ENCODE peak calls at places on chromosomes 1 and 21, in five cellular contexts. One of them, this sample, is unnamed.
A peak's percentile ranks its signal among the peaks of the same experiment; 100 is the strongest.

GRCh38 chr1:224852901-224853568 is 76.4 kb upstream of the DNAH14 start:
- DNase-seq in GM12878: peak; percentile 34
- DNase-seq in thoracic aorta: no peak
- DNase-seq in PC-3: peak; percentile 72
- DNase-seq in ascending aorta: no peak
- DNase-seq in this sample: no peak

GRCh38 chr21:45094412-45094811 is 20.0 kb downstream of the ADARB1 start:
- DNase-seq in GM12878: no peak
- DNase-seq in thoracic aorta: no peak
- DNase-seq in PC-3: no peak
- DNase-seq in ascending aorta: no peak
- DNase-seq in this sample: no peak

GRCh38 chr1:241485554-241485992 is 34.0 kb downstream of the FH start:
- DNase-seq in GM12878: peak; percentile 23
- DNase-seq in thoracic aorta: no peak
- DNase-seq in PC-3: peak; percentile 73
- DNase-seq in ascending aorta: no peak
- DNase-seq in this sample: no peak

GRCh38 chr1:32992489-32993214 is 28.0 kb upstream of the RNF19B start:
- DNase-seq in GM12878: peak; percentile 98
- DNase-seq in thoracic aorta: peak; percentile 31
- DNase-seq in PC-3: peak; percentile 93
- DNase-seq in ascending aorta: peak; percentile 51
- DNase-seq in this sample: peak; percentile 92

GRCh38 chr1:64526312-64526711 is 56.4 kb downstream of the CACHD1 start:
- DNase-seq in GM12878: no peak
- DNase-seq in thoracic aorta: no peak
- DNase-seq in PC-3: no peak
- DNase-seq in ascending aorta: no peak
- DNase-seq in this sample: no peak

GRCh38 chr1:19955529-19956170 is 23.8 kb downstream of the PLA2G2A start:
- DNase-seq in GM12878: no peak
- DNase-seq in thoracic aorta: no peak
- DNase-seq in PC-3: no peak
- DNase-seq in ascending aorta: no peak
- DNase-seq in this sample: no peak

GRCh38 chr1:7560601-7561181 is 210.4 kb upstream of the VAMP3 start:
- DNase-seq in GM12878: no peak
- DNase-seq in thoracic aorta: no peak
- DNase-seq in PC-3: no peak
- DNase-seq in ascending aorta: no peak
- DNase-seq in this sample: peak; percentile 59

GRCh38 chr1:172416482-172417035 is 3.9 kb upstream of the C1orf105 start:
- DNase-seq in GM12878: no peak
- DNase-seq in thoracic aorta: no peak
- DNase-seq in PC-3: no peak
- DNase-seq in ascending aorta: no peak
- DNase-seq in this sample: no peak

GRCh38 chr1:92274939-92275338 is 23.8 kb downstream of the GLMN start:
- DNase-seq in GM12878: no peak
- DNase-seq in thoracic aorta: no peak
- DNase-seq in PC-3: no peak
- DNase-seq in ascending aorta: no peak
- DNase-seq in this sample: no peak

GRCh38 chr1:16155537-16156410 is at the start of gene EPHA2:
- DNase-seq in GM12878: no peak
- DNase-seq in thoracic aorta: peak; percentile 82
- DNase-seq in PC-3: peak; percentile 97
- DNase-seq in ascending aorta: peak; percentile 71
- DNase-seq in this sample: peak; percentile 96

GRCh38 chr1:238779676-238780075 is 606.7 kb upstream of the CHRM3 start:
- DNase-seq in GM12878: no peak
- DNase-seq in thoracic aorta: no peak
- DNase-seq in PC-3: no peak
- DNase-seq in ascending aorta: no peak
- DNase-seq in this sample: no peak

GRCh38 chr1:203663294-203663693 is 36.7 kb downstream of the ATP2B4 start:
- DNase-seq in GM12878: no peak
- DNase-seq in thoracic aorta: no peak
- DNase-seq in PC-3: peak; percentile 99
- DNase-seq in ascending aorta: no peak
- DNase-seq in this sample: no peak

DNA sequence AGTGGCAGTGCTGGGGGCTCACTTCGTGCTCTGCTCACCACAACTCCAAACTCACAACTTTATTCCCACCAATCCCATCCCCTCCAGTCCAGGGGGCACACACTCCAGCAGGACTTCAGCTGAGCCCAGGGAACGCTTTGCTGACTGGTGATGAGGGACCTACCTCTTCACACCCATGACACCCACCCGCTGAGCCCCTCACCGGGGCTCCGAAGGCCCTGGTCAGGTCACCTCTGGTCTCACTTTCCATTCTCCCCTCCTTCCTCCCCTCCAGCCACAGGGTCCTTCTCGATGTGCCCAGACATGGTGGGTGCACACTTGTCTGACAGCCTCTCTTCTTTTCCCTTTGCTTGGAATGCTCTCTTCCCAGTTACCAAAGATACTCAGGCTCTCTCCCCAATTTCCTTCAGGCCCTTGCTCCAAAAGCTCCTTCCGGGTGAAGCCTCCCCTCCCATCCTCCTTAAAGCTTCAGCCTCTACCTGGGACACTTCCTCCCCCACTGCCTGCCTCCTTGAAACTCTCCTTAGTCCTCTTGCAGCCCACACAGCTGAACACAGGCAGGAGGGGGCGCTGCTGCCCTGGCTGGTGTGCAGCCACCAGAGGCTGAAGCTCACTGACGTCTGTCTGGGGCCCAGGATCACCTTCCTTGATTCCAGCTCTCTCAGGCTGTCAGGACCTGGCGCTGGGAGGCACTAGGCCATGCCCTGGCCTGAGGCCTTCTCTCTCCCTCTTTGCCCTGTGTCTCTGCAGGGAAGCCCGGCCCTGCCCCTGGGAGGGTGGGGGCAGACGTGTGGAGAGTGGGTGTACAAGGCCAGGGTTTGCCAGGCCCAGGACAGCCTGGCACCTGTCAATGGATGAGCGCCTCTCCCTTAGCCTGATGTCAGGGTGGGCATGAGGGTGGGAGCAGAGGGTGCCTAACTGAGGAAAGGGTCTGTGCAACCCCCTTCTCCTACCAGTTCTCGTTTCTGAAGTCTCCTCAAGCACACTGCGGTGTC is 1.6 kb downstream of the KCNE1 start:
- DNase-seq in GM12878: no peak
- DNase-seq in thoracic aorta: peak; percentile 27
- DNase-seq in PC-3: peak; percentile 75
- DNase-seq in ascending aorta: peak; percentile 39
- DNase-seq in this sample: peak; percentile 90
- TF ChIP-seq CTCF in GM12878: peak; percentile 86
- TF ChIP-seq CTCF in thoracic aorta: peak; percentile 61
- TF ChIP-seq CTCF in PC-3: peak; percentile 87
- TF ChIP-seq CTCF in ascending aorta: peak; percentile 82
- TF ChIP-seq CTCF in this sample: peak; percentile 77

GRCh38 chr21:30710499-30710898 is 8.1 kb downstream of the KRTAP21-3 start:
- DNase-seq in GM12878: no peak
- DNase-seq in thoracic aorta: no peak
- DNase-seq in PC-3: no peak
- DNase-seq in ascending aorta: no peak
- DNase-seq in this sample: no peak

GRCh38 chr21:30707409-30707808 is 11.2 kb downstream of the KRTAP21-3 start:
- DNase-seq in GM12878: no peak
- DNase-seq in thoracic aorta: no peak
- DNase-seq in PC-3: no peak
- DNase-seq in ascending aorta: no peak
- DNase-seq in this sample: no peak
- H3K4me3 ChIP-seq in GM12878: no peak overlapping the region
- H3K4me3 ChIP-seq in thoracic aorta: no peak overlapping the region
- H3K4me3 ChIP-seq in PC-3: no peak overlapping the region
- H3K4me3 ChIP-seq in ascending aorta: no peak overlapping the region
- H3K4me3 ChIP-seq in this sample: no peak overlapping the region

GRCh38 chr1:103953386-103953785 is 203.7 kb downstream of the AMY1C start:
- DNase-seq in GM12878: no peak
- DNase-seq in thoracic aorta: no peak
- DNase-seq in PC-3: no peak
- DNase-seq in ascending aorta: no peak
- DNase-seq in this sample: no peak

GRCh38 chr1:103949714-103950113 is 200.0 kb downstream of the AMY1C start:
- DNase-seq in GM12878: no peak
- DNase-seq in thoracic aorta: no peak
- DNase-seq in PC-3: no peak
- DNase-seq in ascending aorta: no peak
- DNase-seq in this sample: no peak

GRCh38 chr1:103945774-103946173 is 196.1 kb downstream of the AMY1C start:
- DNase-seq in GM12878: no peak
- DNase-seq in thoracic aorta: no peak
- DNase-seq in PC-3: no peak
- DNase-seq in ascending aorta: no peak
- DNase-seq in this sample: no peak

GRCh38 chr1:103948526-103948925 is 198.8 kb downstream of the AMY1C start:
- DNase-seq in GM12878: no peak
- DNase-seq in thoracic aorta: no peak
- DNase-seq in PC-3: peak; percentile 45
- DNase-seq in ascending aorta: no peak
- DNase-seq in this sample: no peak
- TF ChIP-seq CTCF in GM12878: peak; percentile 6
- TF ChIP-seq CTCF in thoracic aorta: no peak
- TF ChIP-seq CTCF in PC-3: peak; percentile 68
- TF ChIP-seq CTCF in ascending aorta: no peak
- TF ChIP-seq CTCF in this sample: peak; percentile 11

DNA sequence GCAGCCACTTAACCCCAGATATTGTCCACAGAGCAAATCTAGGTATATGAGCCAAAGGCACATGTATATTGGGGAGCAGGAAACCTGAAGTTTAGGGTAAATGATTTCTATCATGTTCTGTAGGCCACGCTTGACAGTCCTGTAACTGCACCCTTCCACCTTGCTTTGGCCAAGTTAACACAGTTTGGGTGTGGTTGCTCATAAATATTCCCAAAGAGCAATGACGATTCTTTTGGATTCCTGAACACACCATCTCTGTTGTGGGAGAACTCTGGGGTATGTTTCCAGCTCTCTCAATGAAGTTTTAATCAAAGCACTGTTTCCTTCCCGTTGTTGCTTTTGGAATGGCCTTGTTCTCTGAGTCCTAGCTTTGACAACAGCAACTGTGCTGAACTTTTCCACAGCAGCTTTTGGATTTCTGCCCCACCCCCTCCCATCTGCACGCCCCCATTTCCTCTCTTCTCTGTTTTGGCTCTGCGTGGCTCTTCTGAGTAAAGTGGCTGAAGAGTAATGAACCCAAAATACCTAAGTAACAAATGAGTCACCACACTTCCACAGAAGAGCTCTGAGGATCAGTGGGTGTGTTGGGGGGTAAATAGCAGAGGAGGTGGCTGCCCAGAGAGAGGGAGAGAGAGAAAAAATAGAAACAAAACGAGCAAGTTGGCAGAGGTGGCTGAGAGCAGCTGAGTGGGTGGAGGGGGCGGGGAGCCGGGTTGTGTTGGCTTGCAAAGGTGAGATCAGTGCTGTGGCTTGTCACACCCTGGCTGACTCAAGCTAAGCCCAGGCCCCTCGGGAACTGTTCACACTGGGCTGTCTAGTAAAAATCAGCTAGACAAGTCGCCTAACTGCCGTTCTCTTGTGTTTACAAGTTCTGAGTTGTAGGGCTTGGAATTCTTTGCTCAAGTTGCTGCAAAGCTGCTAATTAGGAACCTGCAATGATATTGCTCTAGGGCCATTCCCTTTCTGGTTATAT is 26.9 kb upstream of the RAP1A start:
- DNase-seq in GM12878: peak; percentile 98
- DNase-seq in thoracic aorta: peak; percentile 91
- DNase-seq in PC-3: peak; percentile 90
- DNase-seq in ascending aorta: peak; percentile 87
- DNase-seq in this sample: peak; percentile 94
- H3K4me3 ChIP-seq in GM12878: peak overlapping the region; percentile 54
- H3K4me3 ChIP-seq in thoracic aorta: peak overlapping the region; percentile 48
- H3K4me3 ChIP-seq in PC-3: peak overlapping the region; percentile 46
- H3K4me3 ChIP-seq in ascending aorta: peak overlapping the region; percentile 27
- H3K4me3 ChIP-seq in this sample: no peak overlapping the region

GRCh38 chr1:179091691-179092165 is 9.9 kb downstream of the TOR3A start:
- DNase-seq in GM12878: no peak
- DNase-seq in thoracic aorta: no peak
- DNase-seq in PC-3: no peak
- DNase-seq in ascending aorta: no peak
- DNase-seq in this sample: peak; percentile 80

GRCh38 chr1:179092896-179093461 is 11.1 kb downstream of the TOR3A start:
- DNase-seq in GM12878: no peak
- DNase-seq in thoracic aorta: no peak
- DNase-seq in PC-3: no peak
- DNase-seq in ascending aorta: no peak
- DNase-seq in this sample: no peak

GRCh38 chr1:179089827-179090482 is 8.1 kb downstream of the TOR3A start:
- DNase-seq in GM12878: no peak
- DNase-seq in thoracic aorta: no peak
- DNase-seq in PC-3: no peak
- DNase-seq in ascending aorta: no peak
- DNase-seq in this sample: no peak

GRCh38 chr1:179090923-179091322 is 9.1 kb downstream of the TOR3A start:
- DNase-seq in GM12878: no peak
- DNase-seq in thoracic aorta: no peak
- DNase-seq in PC-3: no peak
- DNase-seq in ascending aorta: no peak
- DNase-seq in this sample: no peak

DNA sequence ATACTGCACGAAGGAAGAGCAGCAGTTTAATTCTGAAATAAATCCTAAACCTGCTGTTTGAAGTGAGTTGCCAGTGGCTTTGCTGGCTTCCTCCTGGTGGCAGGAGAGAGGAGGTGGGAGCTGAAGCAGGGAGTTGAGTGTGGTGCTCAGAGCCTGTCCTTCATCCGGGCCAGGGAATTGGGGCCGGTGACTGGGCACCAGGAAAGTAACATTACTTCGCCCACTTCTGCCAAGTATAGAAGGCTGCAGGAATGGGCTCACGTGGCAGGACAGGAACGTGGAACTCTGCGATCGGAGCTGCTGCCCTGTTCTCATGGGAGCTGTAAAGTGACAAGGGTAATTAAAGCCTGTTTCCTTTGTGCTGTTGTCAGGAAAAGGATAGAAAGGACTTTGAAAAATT is 8.7 kb downstream of the TOR3A start:
- DNase-seq in GM12878: no peak
- DNase-seq in thoracic aorta: no peak
- DNase-seq in PC-3: no peak
- DNase-seq in ascending aorta: no peak
- DNase-seq in this sample: no peak
- TF ChIP-seq CTCF in GM12878: no peak
- TF ChIP-seq CTCF in thoracic aorta: peak; percentile 58
- TF ChIP-seq CTCF in PC-3: no peak
- TF ChIP-seq CTCF in ascending aorta: no peak
- TF ChIP-seq CTCF in this sample: no peak